ENCODE peak calls at places on chromosomes 1 and 21, in eight cellular contexts. X, Y, Q, S, Z, D, H and N are unnamed samples.

GRCh38 chr1:60657926-60658325 is 424.4 kb upstream of the NFIA start:
- DNase-seq in X (no peak), Y (no peak), Q (no peak), S (no peak), Z (no peak), D (no peak), H (no peak), N (no peak)

GRCh38 chr21:29148535-29148934 is 18.1 kb downstream of the MAP3K7CL start:
- DNase-seq in X (no peak), Y (no peak), Q (no peak), S (no peak), Z (no peak), D (no peak), H (peak; percentile 47), N (no peak)

GRCh38 chr1:28804071-28804470 is 7.9 kb upstream of the OPRD1 start:
- DNase-seq in X (no peak), Y (no peak), Q (no peak), S (no peak), Z (no peak), D (no peak), H (no peak), N (no peak)

GRCh38 chr1:210747890-210748289 is 386.1 kb downstream of the KCNH1 start:
- DNase-seq in X (no peak), Y (no peak), Q (no peak), S (no peak), Z (no peak), D (no peak), H (no peak), N (no peak)

GRCh38 chr1:84892657-84893618 is at the start of gene LPAR3:
- DNase-seq in X (no peak), Y (peak; percentile 28), Q (no peak), S (no peak), Z (no peak), D (no peak), H (peak; percentile 85), N (peak; percentile 51)

GRCh38 chr21:38751379-38752050 is 54.2 kb upstream of the ETS2 start:
- DNase-seq in X (no peak), Y (peak; percentile 52), Q (no peak), S (no peak), Z (no peak), D (no peak), H (no peak), N (no peak)

GRCh38 chr1:55894521-55894920 is 679.4 kb upstream of the USP24 start:
- DNase-seq in X (no peak), Y (no peak), Q (no peak), S (no peak), Z (no peak), D (no peak), H (no peak), N (no peak)

GRCh38 chr1:227547604-227548397 is 15.6 kb upstream of the ZNF678 start:
- DNase-seq in X (no peak), Y (no peak), Q (peak; percentile 60), S (no peak), Z (peak; percentile 42), D (no peak), H (no peak), N (no peak)

GRCh38 chr1:2312196-2312588 is 79.2 kb downstream of the MORN1 start:
- DNase-seq in X (no peak), Y (no peak), Q (no peak), S (no peak), Z (no peak), D (peak; percentile 35), H (no peak), N (no peak)

GRCh38 chr1:29832936-29833335 is 596.6 kb downstream of the PTPRU start:
- DNase-seq in X (no peak), Y (no peak), Q (peak; percentile 54), S (no peak), Z (no peak), D (no peak), H (no peak), N (no peak)

GRCh38 chr1:230501845-230502244 is 75.7 kb upstream of the PGBD5 start:
- DNase-seq in X (no peak), Y (no peak), Q (no peak), S (no peak), Z (no peak), D (no peak), H (no peak), N (peak; percentile 20)

GRCh38 chr1:197284325-197284724 is 16.3 kb downstream of the CRB1 start:
- DNase-seq in X (no peak), Y (no peak), Q (no peak), S (no peak), Z (no peak), D (no peak), H (no peak), N (no peak)

GRCh38 chr1:115426990-115427389 is 88.9 kb upstream of the NGF start:
- DNase-seq in X (no peak), Y (no peak), Q (no peak), S (no peak), Z (no peak), D (no peak), H (no peak), N (no peak)

GRCh38 chr1:110620250-110620615 is 14.1 kb upstream of the KCNA2 start:
- DNase-seq in X (no peak), Y (no peak), Q (no peak), S (no peak), Z (no peak), D (no peak), H (no peak), N (peak; percentile 42)

DNA sequence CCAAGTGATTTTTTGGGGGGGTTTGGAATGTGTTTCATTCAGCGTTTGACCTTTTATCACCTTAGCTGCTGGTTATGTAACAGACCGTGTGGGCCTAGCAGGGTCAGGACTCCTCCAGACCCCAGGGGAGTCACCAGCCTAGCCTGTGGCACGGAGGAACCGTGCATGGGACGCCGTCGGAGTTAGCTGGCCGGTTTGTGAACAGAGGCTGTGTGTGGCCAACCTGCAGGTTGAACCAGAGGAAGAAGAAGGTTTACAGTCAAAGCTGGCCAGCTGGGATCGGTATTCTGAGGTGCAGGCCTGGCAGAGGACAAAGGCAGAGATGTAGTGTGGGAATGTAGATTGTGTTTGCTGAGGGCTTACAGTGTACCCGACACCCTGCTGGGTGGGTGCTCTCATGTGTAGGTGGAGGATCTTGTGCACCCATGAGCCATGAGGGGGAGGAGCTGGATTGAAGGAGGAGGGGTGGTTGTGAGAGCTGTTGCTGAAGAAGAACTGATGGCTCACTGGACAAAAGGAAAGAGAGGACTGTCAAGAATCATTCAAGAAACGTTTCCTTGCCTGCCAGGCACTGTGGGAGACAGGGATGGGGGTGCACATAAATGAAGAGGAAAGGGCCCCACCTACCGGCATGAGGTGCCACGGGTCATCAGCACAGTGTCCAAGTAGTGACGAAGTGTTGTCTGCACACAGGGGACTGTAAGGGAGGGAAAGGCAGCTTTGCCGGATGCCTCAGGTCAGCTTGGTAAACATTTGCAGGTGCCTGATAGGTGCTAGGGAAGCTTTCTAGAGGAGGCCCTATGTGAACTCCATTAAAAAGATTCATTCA is 40.0 kb upstream of the PWP2 start:
- DNase-seq in X (no peak), Y (no peak), Q (no peak), S (no peak), Z (no peak), D (no peak), H (no peak), N (no peak)
- TF ChIP-seq CTCF in X (no peak), Y (no peak), Q (no peak), S (no peak), Z (no peak), D (peak; percentile 28), H (no peak), N (no peak)

GRCh38 chr1:42175314-42176054 is 10.9 kb upstream of the GUCA2A start:
- DNase-seq in X (no peak), Y (no peak), Q (no peak), S (no peak), Z (no peak), D (no peak), H (no peak), N (no peak)
- TF ChIP-seq POLR2A in X (no peak), Y (no peak), Q (no peak), S (no peak), Z (no peak), D (no peak), H (no peak), N (no peak)

GRCh38 chr1:172086137-172086536 is 244.8 kb downstream of the DNM3 start:
- DNase-seq in X (no peak), Y (no peak), Q (no peak), S (peak; percentile 52), Z (no peak), D (no peak), H (no peak), N (no peak)

GRCh38 chr1:172095831-172096230 is 254.5 kb downstream of the DNM3 start:
- DNase-seq in X (no peak), Y (no peak), Q (no peak), S (no peak), Z (no peak), D (no peak), H (no peak), N (no peak)

GRCh38 chr1:172089768-172090510 is 248.6 kb downstream of the DNM3 start:
- DNase-seq in X (peak; percentile 23), Y (peak; percentile 43), Q (no peak), S (peak; percentile 61), Z (peak; percentile 59), D (no peak), H (peak; percentile 25), N (peak; percentile 80)

GRCh38 chr1:172085372-172085771 is 244.1 kb downstream of the DNM3 start:
- DNase-seq in X (no peak), Y (no peak), Q (no peak), S (no peak), Z (no peak), D (no peak), H (no peak), N (no peak)

DNA sequence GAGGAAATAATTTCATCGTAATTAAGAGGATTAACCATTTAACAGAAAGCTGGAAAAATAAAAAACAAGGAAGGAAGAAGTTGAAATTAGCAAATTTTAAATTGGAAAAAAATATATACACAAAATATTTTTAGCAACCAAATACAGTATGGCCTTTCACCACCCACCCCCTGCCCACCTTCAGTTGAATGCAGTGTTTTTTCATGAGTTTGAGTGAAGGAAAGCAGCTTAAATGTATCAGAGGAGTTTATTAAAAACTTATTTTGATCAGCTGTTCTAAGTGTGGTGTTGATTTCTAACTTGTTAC is 249.2 kb downstream of the DNM3 start:
- DNase-seq in X (no peak), Y (no peak), Q (no peak), S (no peak), Z (no peak), D (no peak), H (no peak), N (no peak)
- TF ChIP-seq CTCF in X (no peak), Y (no peak), Q (no peak), S (no peak), Z (no peak), D (no peak), H (no peak), N (no peak)

GRCh38 chr1:224433671-224434446 is 738 bp downstream of the WDR26 start:
- DNase-seq in X (peak; percentile 21), Y (peak; percentile 53), Q (no peak), S (peak; percentile 41), Z (no peak), D (no peak), H (peak; percentile 20), N (peak; percentile 42)

GRCh38 chr1:224431726-224432125 is 2.9 kb downstream of the WDR26 start:
- DNase-seq in X (no peak), Y (no peak), Q (no peak), S (no peak), Z (no peak), D (no peak), H (no peak), N (no peak)

GRCh38 chr1:224432141-224432540 is 2.5 kb downstream of the WDR26 start:
- DNase-seq in X (no peak), Y (no peak), Q (no peak), S (no peak), Z (no peak), D (no peak), H (no peak), N (no peak)

GRCh38 chr1:224433041-224433670 is 1.4 kb downstream of the WDR26 start:
- DNase-seq in X (no peak), Y (peak; percentile 22), Q (no peak), S (no peak), Z (no peak), D (no peak), H (peak; percentile 18), N (peak; percentile 20)

GRCh38 chr1:224432672-224433040 is 1.9 kb downstream of the WDR26 start:
- DNase-seq in X (no peak), Y (no peak), Q (no peak), S (no peak), Z (no peak), D (peak; percentile 25), H (no peak), N (no peak)
- TF ChIP-seq POLR2A in X (no peak), Y (no peak), Q (no peak), S (no peak), Z (no peak), D (peak; percentile 27), H (no peak), N (no peak)